ENCODE peak calls at places on chromosomes 1 and 21, in four cellular contexts. J is keratinocyte, I is heart left ventricle, T is astrocyte of the spinal cord. A is an unnamed sample.

GRCh38 chr1:74422379-74423155 is 89.8 kb downstream of the LRRC53 start:
- DNase-seq in J (no peak), I (no peak), T (peak), A (no peak)

GRCh38 chr1:32830092-32830852 is 12.8 kb downstream of the S100PBP start:
- DNase-seq in I (no peak), T (no peak), J (no peak), A (no peak)

GRCh38 chr1:18820791-18821641 is 38.4 kb downstream of the TAS1R2 start:
- DNase-seq in J (peak), T (peak), I (peak), A (peak)

GRCh38 chr1:67710417-67710816 is 25.4 kb downstream of the GADD45A start:
- DNase-seq in I (peak), T (peak), J (no peak), A (no peak)

GRCh38 chr1:78716186-78716585 is 66.6 kb downstream of the IFI44 start:
- DNase-seq in J (no peak), T (peak), I (no peak), A (no peak)

GRCh38 chr1:230236951-230237350 is 169.9 kb downstream of the GALNT2 start:
- DNase-seq in T (no peak), I (no peak), J (no peak), A (no peak)

GRCh38 chr1:195604287-195604686 is 1004.0 kb downstream of the KCNT2 start:
- DNase-seq in T (peak), I (no peak), J (peak), A (no peak)

GRCh38 chr1:207049974-207050391 is 1.0 kb downstream of the YOD1 start:
- DNase-seq in T (peak), J (no peak), I (no peak), A (peak)

GRCh38 chr1:33424205-33424604 is 6.7 kb downstream of the PHC2 start:
- DNase-seq in I (no peak), J (no peak), T (peak), A (no peak)

GRCh38 chr21:44713130-44713529 is 1.8 kb upstream of the TSPEAR start:
- DNase-seq in J (no peak), T (no peak), I (no peak), A (no peak)

GRCh38 chr1:47906009-47906432 is 91.2 kb downstream of the TRABD2B start:
- DNase-seq in T (peak), I (no peak), J (no peak), A (no peak)

GRCh38 chr21:41634858-41635257 is 126.9 kb upstream of the TMPRSS2 start:
- DNase-seq in I (no peak), T (peak), J (no peak), A (no peak)

GRCh38 chr21:42623684-42624083 is 29.7 kb upstream of the PDE9A start:
- DNase-seq in J (no peak), T (no peak), I (no peak), A (no peak)

GRCh38 chr1:221344693-221345092 is 397.2 kb downstream of the DUSP10 start:
- DNase-seq in T (no peak), J (no peak), I (no peak), A (no peak)

GRCh38 chr1:158037876-158038359 is 44.5 kb downstream of the KIRREL1 start:
- DNase-seq in J (no peak), I (peak), T (peak), A (no peak)

GRCh38 chr1:207004931-207005830 is 27.4 kb downstream of the C1orf116 start:
- DNase-seq in I (peak), J (no peak), T (peak), A (peak)

GRCh38 chr21:37005548-37006242 is 807 bp upstream of the RIPPLY3 start:
- DNase-seq in T (no peak), I (no peak), J (no peak), A (no peak)

GRCh38 chr1:23533288-23534130 is 2.5 kb upstream of the E2F2 start:
- DNase-seq in J (no peak), T (no peak), I (no peak), A (no peak)

GRCh38 chr1:119632103-119632490 is 16.0 kb downstream of the ZNF697 start:
- DNase-seq in T (no peak), J (no peak), I (peak), A (no peak)

GRCh38 chr21:37220433-37220980 is 46.6 kb downstream of the VPS26C start:
- DNase-seq in T (peak), I (no peak), J (no peak), A (peak)

GRCh38 chr21:42313501-42313969 is 1.7 kb downstream of the TFF3 start:
- DNase-seq in I (peak), T (peak), J (no peak), A (no peak)

GRCh38 chr21:45578811-45579381 is 36.7 kb upstream of the SLC19A1 start:
- DNase-seq in I (no peak), T (no peak), J (no peak), A (no peak)

GRCh38 chr1:18970358-18970757 is 13.9 kb upstream of the IFFO2 start:
- DNase-seq in J (no peak), I (no peak), T (no peak), A (no peak)

GRCh38 chr1:209884665-209885117 is 53.3 kb upstream of the SYT14 start:
- DNase-seq in J (peak), I (peak), T (peak), A (peak)

GRCh38 chr1:226082959-226083302 is 20.4 kb downstream of the H3-3A start:
- DNase-seq in T (peak), I (peak), J (no peak), A (no peak)

GRCh38 chr1:222750651-222751050 is 13.6 kb downstream of the FAM177B start:
- DNase-seq in J (no peak), T (no peak), I (no peak), A (peak)

GRCh38 chr1:240169188-240169587 is 77.5 kb downstream of the FMN2 start:
- DNase-seq in I (no peak), J (no peak), T (peak), A (no peak)

GRCh38 chr1:223828162-223828848 is 17.4 kb downstream of the TP53BP2 start:
- DNase-seq in J (no peak), T (no peak), I (no peak), A (no peak)

GRCh38 chr1:156903328-156904091 is 10.0 kb downstream of the PEAR1 start:
- DNase-seq in J (no peak), T (no peak), I (no peak), A (no peak)

GRCh38 chr1:161082996-161083742 is 6.2 kb downstream of the NECTIN4 start:
- DNase-seq in J (peak), I (peak), T (peak), A (no peak)

GRCh38 chr1:173191011-173191410 is 16.1 kb downstream of the TNFSF4 start:
- DNase-seq in T (no peak), J (no peak), I (no peak), A (no peak)

GRCh38 chr1:75991497-75992114 is 59.4 kb upstream of the ASB17 start:
- DNase-seq in T (peak), J (peak), I (peak), A (peak)

GRCh38 chr1:27719286-27720251 is 6.2 kb upstream of the FAM76A start:
- DNase-seq in J (no peak), T (peak), I (no peak), A (no peak)
- TF ChIP-seq CTCF in J (peak), T (peak), I (peak), A (no peak)

GRCh38 chr21:34795152-34796141 is 126.7 kb downstream of the CLIC6 start:
- DNase-seq in J (no peak), T (peak), I (no peak), A (no peak)
- TF ChIP-seq CTCF in J (no peak), T (peak), I (peak), A (no peak)

GRCh38 chr1:44830900-44831304 is 12.2 kb downstream of the PTCH2 start:
- DNase-seq in J (no peak), I (no peak), T (no peak), A (peak)
- TF ChIP-seq CTCF in J (no peak), I (no peak), T (no peak), A (no peak)

DNA sequence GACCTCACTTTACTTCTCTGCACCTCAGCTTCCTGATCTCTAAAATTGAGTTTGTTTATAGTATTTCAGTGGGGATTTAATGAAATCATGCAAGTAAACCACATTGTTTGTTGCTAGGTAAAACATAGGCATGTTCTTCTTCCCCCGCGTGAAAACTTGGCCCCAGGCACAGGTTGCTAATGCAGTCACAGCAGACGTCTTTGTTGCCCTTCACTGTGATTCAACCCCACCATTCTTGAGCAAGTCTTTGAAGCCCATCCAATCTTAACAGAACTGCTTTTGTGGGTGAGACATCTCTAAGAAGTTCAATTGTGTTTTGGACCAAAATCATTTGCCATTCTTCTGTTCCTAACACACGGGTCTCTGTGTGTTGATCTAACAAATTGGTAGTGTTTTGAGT is 185.5 kb downstream of the ZNF281 start:
- DNase-seq in T (peak), I (no peak), J (no peak), A (no peak)
- TF ChIP-seq CTCF in T (no peak), I (no peak), J (no peak), A (no peak)

A was measured in GM10248.